ENCODE peak calls at places on chromosomes 3 and 15, in six cellular contexts. U is endothelial cell; Q is A549; D is heart right ventricle; I is cardiac fibroblast; F is CD4-positive, alpha-beta T cell. N is an unnamed sample.

GRCh38 chr3:12663311-12663935 is 494 bp downstream of the RAF1 start:
- DNase-seq in D (no peak), Q (peak), U (peak), F (peak), I (no peak), N (peak)

GRCh38 chr3:16455001-16455400 is 58.5 kb downstream of the RFTN1 start:
- DNase-seq in F (no peak), D (no peak), U (no peak), Q (no peak), I (no peak), N (no peak)

GRCh38 chr15:48858401-48858800 is 19.5 kb upstream of the EID1 start:
- DNase-seq in I (peak), Q (peak), U (no peak), F (no peak), D (no peak), N (no peak)

GRCh38 chr15:44633603-44634002 is 29.9 kb downstream of the SPG11 start:
- DNase-seq in I (peak), Q (no peak), F (no peak), U (no peak), D (no peak), N (no peak)

GRCh38 chr3:97510795-97511194 is 253.8 kb upstream of the ARL6 start:
- DNase-seq in D (no peak), U (no peak), I (no peak), Q (no peak), F (no peak), N (no peak)

GRCh38 chr3:38758557-38758956 is 57.5 kb downstream of the SCN10A start:
- DNase-seq in U (no peak), F (no peak), D (no peak), Q (no peak), I (no peak), N (no peak)

GRCh38 chr3:155667988-155668387 is 76.9 kb downstream of the PLCH1 start:
- DNase-seq in F (no peak), Q (no peak), D (no peak), U (no peak), I (no peak), N (no peak)

GRCh38 chr3:160163259-160163878 is 61.9 kb upstream of the C3orf80 start:
- DNase-seq in U (no peak), D (no peak), F (no peak), I (peak), Q (peak), N (no peak)

GRCh38 chr15:41495736-41496599 is 2.3 kb downstream of the ITPKA start:
- DNase-seq in I (no peak), D (peak), F (no peak), Q (no peak), U (peak), N (no peak)

GRCh38 chr3:78268716-78269668 is 1229.1 kb downstream of the ROBO2 start:
- DNase-seq in Q (no peak), D (no peak), F (no peak), U (no peak), I (no peak), N (no peak)

GRCh38 chr3:33006571-33007286 is 55.3 kb downstream of the CCR4 start:
- DNase-seq in F (no peak), D (no peak), U (no peak), I (no peak), Q (no peak), N (no peak)

GRCh38 chr3:181558870-181559269 is 152.9 kb upstream of the SOX2 start:
- DNase-seq in U (no peak), I (no peak), D (peak), Q (no peak), F (no peak), N (no peak)

GRCh38 chr15:60993008-60993407 is 236.1 kb downstream of the RORA start:
- DNase-seq in F (no peak), Q (no peak), U (no peak), D (no peak), I (peak), N (no peak)

GRCh38 chr3:5799421-5799820 is 611.9 kb downstream of the EDEM1 start:
- DNase-seq in F (no peak), U (no peak), I (no peak), D (no peak), Q (no peak), N (no peak)
- TF ChIP-seq CTCF in F (no peak), U (no peak), I (no peak), D (no peak), Q (no peak), N (no peak)

GRCh38 chr3:113769551-113769950 is 22.7 kb downstream of the ATP6V1A start:
- DNase-seq in F (no peak), D (no peak), U (no peak), I (peak), Q (peak), N (no peak)
- TF ChIP-seq CTCF in F (no peak), D (no peak), U (no peak), I (peak), Q (no peak), N (peak)

DNA sequence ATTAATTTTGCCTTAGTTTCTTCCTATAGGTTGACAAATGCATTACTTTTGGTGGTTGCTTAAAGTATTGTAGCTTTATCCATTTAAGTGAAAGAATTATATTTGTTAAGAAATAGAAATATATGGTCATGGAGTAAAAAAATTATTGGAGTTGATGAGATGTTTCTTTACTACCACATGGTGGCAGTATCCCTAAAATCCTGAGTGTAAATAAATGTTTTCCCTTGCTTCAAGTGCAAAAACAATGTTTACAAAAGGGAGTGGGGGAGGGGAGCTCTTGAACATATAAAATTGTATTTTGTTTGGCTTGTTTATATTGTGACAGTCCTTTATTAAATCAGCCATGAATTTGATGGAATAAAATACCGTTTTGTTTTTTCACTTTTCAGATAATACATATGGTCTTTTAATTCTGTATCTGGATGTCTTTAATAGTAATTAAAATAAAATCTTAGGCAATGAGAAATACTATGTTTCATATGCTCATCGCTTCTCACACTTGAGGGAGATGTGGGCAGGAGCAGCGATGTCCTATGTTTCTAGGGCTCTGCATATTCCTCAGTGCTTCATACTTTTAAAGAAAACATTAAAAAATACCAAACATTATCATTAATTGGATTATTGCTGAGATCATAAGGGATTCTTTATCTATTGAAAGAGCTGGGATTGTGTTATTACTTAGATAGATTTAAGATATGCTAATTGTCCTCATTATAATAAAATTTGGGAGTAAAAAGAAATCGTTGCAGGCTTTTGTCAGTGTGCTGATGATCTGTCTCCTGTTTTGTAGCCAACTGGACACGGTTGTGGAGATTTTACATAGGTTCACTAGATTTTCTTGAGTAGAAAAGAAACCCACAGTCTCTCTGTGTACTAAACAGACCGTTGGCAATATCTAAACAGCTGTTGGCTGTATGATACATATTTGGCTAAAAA is 349.7 kb downstream of the TUSC7 start:
- DNase-seq in I (peak), Q (peak), F (no peak), U (no peak), D (no peak), N (no peak)
- TF ChIP-seq CTCF in I (peak), Q (peak), F (no peak), U (peak), D (peak), N (peak)

GRCh38 chr3:3015472-3016089 is 94.6 kb downstream of the IL5RA start:
- DNase-seq in F (no peak), Q (peak), U (no peak), D (no peak), I (peak), N (no peak)
- TF ChIP-seq CTCF in F (no peak), Q (peak), U (no peak), D (peak), I (no peak), N (peak)

GRCh38 chr15:72732554-72732953 is 46.5 kb downstream of the BBS4 start:
- DNase-seq in F (no peak), U (no peak), I (no peak), D (no peak), Q (no peak), N (no peak)
- TF ChIP-seq CTCF in F (no peak), U (peak), I (no peak), D (no peak), Q (no peak), N (no peak)

GRCh38 chr3:111621535-111621934 is 26.4 kb upstream of the ZBED2 start:
- DNase-seq in F (no peak), D (no peak), Q (peak), U (peak), I (no peak), N (no peak)
- TF ChIP-seq CTCF in F (peak), D (no peak), Q (peak), U (peak), I (peak), N (no peak)

GRCh38 chr15:92306662-92307061 is 87.0 kb upstream of the ST8SIA2 start:
- DNase-seq in D (no peak), U (peak), F (no peak), Q (peak), I (no peak), N (no peak)
- TF ChIP-seq CTCF in D (peak), U (peak), F (no peak), Q (no peak), I (no peak), N (no peak)

GRCh38 chr3:623914-624545 is 427.5 kb downstream of the CHL1 start:
- DNase-seq in F (no peak), D (no peak), U (no peak), I (no peak), Q (no peak), N (no peak)

GRCh38 chr3:622314-622713 is 425.8 kb downstream of the CHL1 start:
- DNase-seq in I (no peak), U (no peak), D (no peak), Q (no peak), F (no peak), N (no peak)

GRCh38 chr3:621714-622113 is 425.2 kb downstream of the CHL1 start:
- DNase-seq in I (no peak), Q (no peak), D (no peak), U (no peak), F (no peak), N (no peak)
- TF ChIP-seq CTCF in I (no peak), Q (no peak), D (no peak), U (no peak), F (no peak), N (no peak)

GRCh38 chr15:82173108-82173507 is 89.4 kb downstream of the EFL1 start:
- DNase-seq in F (no peak), U (no peak), Q (no peak), D (no peak), I (no peak), N (no peak)

GRCh38 chr15:82174471-82174870 is 88.1 kb downstream of the EFL1 start:
- DNase-seq in Q (no peak), F (no peak), D (no peak), I (no peak), U (no peak), N (no peak)

GRCh38 chr15:82177291-82178010 is 85.1 kb downstream of the EFL1 start:
- DNase-seq in D (no peak), Q (no peak), I (peak), U (no peak), F (no peak), N (no peak)

GRCh38 chr15:82178061-82178460 is 84.5 kb downstream of the EFL1 start:
- DNase-seq in I (peak), D (no peak), F (no peak), U (no peak), Q (peak), N (no peak)

GRCh38 chr15:82176528-82176927 is 86.0 kb downstream of the EFL1 start:
- DNase-seq in U (no peak), D (no peak), Q (no peak), F (no peak), I (no peak), N (no peak)
- TF ChIP-seq CTCF in U (peak), D (no peak), Q (no peak), F (no peak), I (peak), N (no peak)

DNA sequence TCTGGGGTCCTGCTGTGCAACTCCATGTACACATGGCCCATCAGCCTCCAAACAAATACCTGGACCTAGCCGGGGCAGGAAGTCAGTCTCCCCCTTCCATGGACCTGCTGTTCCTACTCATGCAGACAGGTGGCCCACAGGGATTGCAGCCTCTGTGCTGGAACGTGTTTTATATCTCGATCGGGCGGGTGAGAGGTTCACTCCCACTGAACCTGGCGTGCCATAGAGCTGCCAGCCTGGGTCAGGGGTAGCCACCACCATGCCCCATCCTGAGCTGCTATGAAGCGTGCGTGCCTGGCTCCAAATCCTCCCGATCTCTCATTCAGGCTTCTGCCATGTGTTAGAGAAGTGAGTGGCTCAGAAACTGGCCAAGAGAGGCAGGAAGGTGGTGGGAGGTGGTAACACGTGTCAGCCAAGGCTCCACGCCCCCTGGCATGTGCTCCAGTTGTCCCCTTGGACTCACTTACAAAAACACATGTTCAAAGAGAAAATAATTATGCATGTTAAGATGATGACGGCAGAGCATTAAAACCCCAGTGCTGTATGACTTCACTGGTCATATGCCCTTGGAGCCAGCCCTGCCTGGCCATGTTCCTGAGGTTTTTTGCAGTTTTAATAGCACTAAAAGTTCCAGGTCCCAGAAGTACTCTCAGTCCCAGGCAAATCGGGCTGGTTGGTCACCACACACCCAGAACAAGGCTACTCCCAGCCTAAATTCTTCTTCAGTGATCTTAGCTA is 30.6 kb downstream of the CTSH start:
- DNase-seq in Q (peak), U (no peak), D (no peak), I (peak), F (no peak), N (peak)
- TF ChIP-seq CTCF in Q (no peak), U (peak), D (peak), I (peak), F (no peak), N (peak)